ENCODE peak calls at places on chromosomes 16 and 17, in four cellular contexts. M, T, N and B are unnamed samples.

GRCh38 chr17:32780721-32781120 is 96.2 kb downstream of the MYO1D start:
- DNase-seq in T (no peak), M (no peak), N (no peak), B (no peak)

GRCh38 chr17:5536831-5537230 is 47.5 kb downstream of the NLRP1 start:
- DNase-seq in N (no peak), M (no peak), T (no peak), B (no peak)

GRCh38 chr16:86665319-86665675 is 86.9 kb downstream of the FOXL1 start:
- DNase-seq in M (no peak), N (no peak), T (peak), B (no peak)

GRCh38 chr17:14737984-14738651 is 437.2 kb downstream of the HS3ST3B1 start:
- DNase-seq in N (no peak), T (peak), M (no peak), B (peak)

GRCh38 chr17:81556175-81556691 is 4.1 kb upstream of the FAAP100 start:
- DNase-seq in N (no peak), T (no peak), M (no peak), B (no peak)

GRCh38 chr16:64951681-64952080 is 170.2 kb downstream of the CDH11 start:
- DNase-seq in T (no peak), N (no peak), M (no peak), B (no peak)

GRCh38 chr16:24943471-24943870 is 71.7 kb downstream of the ARHGAP17 start:
- DNase-seq in M (no peak), T (no peak), N (no peak), B (no peak)

GRCh38 chr17:27807567-27808470 is 7.5 kb upstream of the NOS2 start:
- DNase-seq in M (peak), T (no peak), N (no peak), B (no peak)

GRCh38 chr16:74019608-74020007 is 277.0 kb upstream of the PSMD7 start:
- DNase-seq in N (no peak), M (no peak), T (no peak), B (no peak)

GRCh38 chr17:15463363-15463762 is 4.1 kb downstream of the CDRT4 start:
- DNase-seq in M (no peak), T (peak), N (no peak), B (peak)

GRCh38 chr16:69564845-69565610 is 738 bp upstream of the NFAT5 start:
- DNase-seq in N (no peak), T (no peak), M (peak), B (no peak)

GRCh38 chr17:80328620-80329380 is 68.1 kb downstream of the RNF213 start:
- DNase-seq in M (no peak), T (no peak), N (no peak), B (no peak)

GRCh38 chr16:67959520-67959919 is 8.9 kb downstream of the SLC12A4 start:
- DNase-seq in M (no peak), T (no peak), N (no peak), B (no peak)

GRCh38 chr17:64148017-64148631 is 18.2 kb upstream of the ERN1 start:
- DNase-seq in T (no peak), N (no peak), M (no peak), B (no peak)

GRCh38 chr16:74216319-74216718 is 80.3 kb upstream of the PSMD7 start:
- DNase-seq in M (no peak), T (no peak), N (no peak), B (no peak)

GRCh38 chr16:31130899-31131298 is 4.6 kb downstream of the PRSS8 start:
- DNase-seq in N (peak), M (peak), T (no peak), B (no peak)

GRCh38 chr16:2366660-2367309 is 26.3 kb upstream of the ABCA3 start:
- DNase-seq in N (no peak), M (no peak), T (no peak), B (no peak)

GRCh38 chr17:1625053-1625452 is 3.6 kb downstream of the SLC43A2 start:
- DNase-seq in N (no peak), T (no peak), M (no peak), B (no peak)

GRCh38 chr16:6081320-6081976 is 983.9 kb upstream of the EEF2KMT start:
- DNase-seq in N (peak), M (peak), T (no peak), B (no peak)

GRCh38 chr17:49882434-49882833 is 34.6 kb upstream of the TAC4 start:
- DNase-seq in M (no peak), N (no peak), T (no peak), B (no peak)

GRCh38 chr16:51321251-51321650 is 170.2 kb upstream of the SALL1 start:
- DNase-seq in N (no peak), M (no peak), T (no peak), B (no peak)

GRCh38 chr16:77398495-77398894 is 36.3 kb downstream of the ADAMTS18 start:
- DNase-seq in N (no peak), T (no peak), M (no peak), B (no peak)

GRCh38 chr17:30124273-30124796 is 7.7 kb downstream of the NSRP1 start:
- DNase-seq in T (no peak), M (no peak), N (no peak), B (no peak)

GRCh38 chr17:80160536-80160935 is 9.3 kb upstream of the CARD14 start:
- DNase-seq in T (no peak), N (no peak), M (no peak), B (no peak)

GRCh38 chr16:977096-977701 is 4.4 kb upstream of the SOX8 start:
- DNase-seq in T (no peak), N (no peak), M (no peak), B (no peak)

GRCh38 chr16:75764154-75764768 is 38.0 kb upstream of the CPHXL start:
- DNase-seq in T (peak), N (no peak), M (peak), B (peak)

GRCh38 chr16:31451681-31452351 is 7.5 kb upstream of the ARMC5 start:
- DNase-seq in T (peak), N (peak), M (peak), B (no peak)

GRCh38 chr17:5418858-5419355 is 555 bp downstream of the NUP88 start:
- DNase-seq in T (no peak), N (no peak), M (peak), B (no peak)

GRCh38 chr16:54934536-54935410 is 4.1 kb downstream of the IRX5 start:
- DNase-seq in N (peak), M (no peak), T (no peak), B (no peak)

GRCh38 chr16:21101631-21102420 is 48.8 kb downstream of the DNAH3 start:
- DNase-seq in M (peak), N (no peak), T (no peak), B (no peak)

GRCh38 chr17:54426287-54426886 is 474.3 kb upstream of the TOM1L1 start:
- DNase-seq in N (no peak), T (no peak), M (no peak), B (no peak)

GRCh38 chr16:89561195-89562026 is 929 bp downstream of the RPL13 start:
- DNase-seq in T (no peak), N (no peak), M (no peak), B (no peak)

GRCh38 chr17:81534157-81535006 is 6.2 kb downstream of the FSCN2 start:
- DNase-seq in M (peak), N (no peak), T (no peak), B (no peak)

GRCh38 chr17:61221597-61222471 is 177.8 kb upstream of the TBX2 start:
- DNase-seq in M (no peak), T (no peak), N (no peak), B (no peak)

GRCh38 chr16:82439678-82440293 is 187.0 kb upstream of the CDH13 start:
- DNase-seq in T (no peak), N (no peak), M (peak), B (no peak)

GRCh38 chr17:16352838-16353701 is at the start of gene CENPV:
- DNase-seq in T (no peak), M (peak), N (peak), B (no peak)

GRCh38 chr17:73765824-73766563 is 121.7 kb upstream of the SDK2 start:
- DNase-seq in T (no peak), N (no peak), M (no peak), B (no peak)

GRCh38 chr16:49700928-49701685 is 154.8 kb downstream of the ZNF423 start:
- DNase-seq in T (no peak), M (no peak), N (no peak), B (no peak)

GRCh38 chr16:49701867-49702494 is 153.9 kb downstream of the ZNF423 start:
- DNase-seq in T (no peak), N (peak), M (peak), B (no peak)

GRCh38 chr16:49703494-49703893 is 152.4 kb downstream of the ZNF423 start:
- DNase-seq in T (no peak), N (no peak), M (no peak), B (no peak)

GRCh38 chr16:49706620-49707355 is 149.1 kb downstream of the ZNF423 start:
- DNase-seq in N (no peak), M (no peak), T (no peak), B (no peak)

GRCh38 chr16:49704586-49705155 is 151.2 kb downstream of the ZNF423 start:
- DNase-seq in N (no peak), M (no peak), T (no peak), B (no peak)
- TF ChIP-seq CTCF in N (no peak), M (no peak), T (no peak), B (peak)

GRCh38 chr16:27724491-27724878 is 174.5 kb downstream of the KATNIP start:
- DNase-seq in T (no peak), N (no peak), M (peak), B (no peak)
- TF ChIP-seq CTCF in T (no peak), N (no peak), M (no peak), B (no peak)

GRCh38 chr17:44105483-44105882 is 18.0 kb downstream of the HDAC5 start:
- DNase-seq in M (no peak), N (no peak), T (no peak), B (no peak)
- TF ChIP-seq CTCF in M (no peak), N (no peak), T (no peak), B (no peak)

DNA sequence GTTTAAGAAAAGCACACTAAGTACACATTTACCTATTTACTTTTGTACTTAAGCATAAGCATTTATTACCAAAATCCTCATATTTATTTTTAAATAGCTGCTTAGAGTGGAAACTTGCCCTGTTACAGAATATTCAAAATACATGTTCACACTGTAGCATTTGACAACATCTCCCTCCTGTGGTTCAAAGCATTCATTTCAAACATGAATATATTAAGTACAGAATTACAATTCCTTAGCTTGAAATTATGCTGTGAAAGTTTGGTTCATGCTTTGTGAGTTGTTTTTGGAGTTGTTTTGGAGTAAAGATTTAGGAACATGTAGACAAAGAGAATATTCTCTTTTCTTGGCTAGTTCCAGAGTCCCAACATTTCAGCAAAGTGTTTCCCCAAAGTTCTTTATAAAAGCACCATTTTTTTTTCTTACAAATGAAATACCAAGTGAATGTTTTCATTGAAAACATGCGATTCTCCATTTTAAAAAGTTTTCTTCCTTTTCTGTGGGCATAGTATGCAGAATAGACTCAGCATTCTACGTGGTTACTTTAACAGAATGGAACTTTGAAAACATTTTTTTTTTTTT is 33.2 kb downstream of the TUBD1 start:
- DNase-seq in T (no peak), N (no peak), M (no peak), B (peak)
- TF ChIP-seq CTCF in T (peak), N (peak), M (peak), B (peak)